ENCODE peak calls at places on chromosome 5, in ten cellular contexts. E is mesendoderm; X is stomach; B is tibial artery; R is naive thymus-derived CD4-positive, alpha-beta T cell; T is GM23248; O is heart left ventricle; D is brain microvascular endothelial cell; M is A549; K is esophagus muscularis mucosa. Y is an unnamed sample.

GRCh38 chr5:151612689-151613427 is 21.7 kb upstream of the FAT2 start:
- DNase-seq in E (peak), X (no peak), B (no peak), R (peak), T (peak), O (no peak), D (no peak), M (peak), K (no peak), Y (peak)

GRCh38 chr5:72151169-72151568 is 43.9 kb downstream of the MAP1B start:
- DNase-seq in E (no peak), X (no peak), B (no peak), R (no peak), T (no peak), O (no peak), D (no peak), M (no peak), K (no peak), Y (no peak)

GRCh38 chr5:14810941-14811573 is 60.5 kb downstream of the ANKH start:
- DNase-seq in E (no peak), X (no peak), B (no peak), R (no peak), T (no peak), O (no peak), D (no peak), M (no peak), K (no peak), Y (no peak)

GRCh38 chr5:95631265-95631957 is 11.5 kb downstream of the GPR150 start:
- DNase-seq in E (no peak), X (no peak), B (no peak), R (no peak), T (peak), O (no peak), D (peak), M (no peak), K (no peak), Y (no peak)

GRCh38 chr5:143644751-143645150 is 167.2 kb upstream of the HMHB1 start:
- DNase-seq in E (no peak), X (no peak), B (no peak), R (no peak), T (peak), O (no peak), D (no peak), M (no peak), K (peak), Y (peak)

GRCh38 chr5:141182248-141182647 is at the start of gene PCDHB16:
- DNase-seq in E (peak), X (no peak), B (no peak), R (no peak), T (peak), O (peak), D (no peak), M (no peak), K (no peak), Y (no peak)

GRCh38 chr5:149886060-149886459 is 58.5 kb downstream of the PDE6A start:
- DNase-seq in E (no peak), X (no peak), B (no peak), R (no peak), T (peak), O (no peak), D (peak), M (no peak), K (no peak), Y (no peak)

GRCh38 chr5:8491254-8491653 is 622.3 kb downstream of the MTRR start:
- DNase-seq in E (peak), X (no peak), B (no peak), R (no peak), T (peak), O (no peak), D (peak), M (no peak), K (no peak), Y (no peak)

GRCh38 chr5:142981886-142982820 is 212.0 kb downstream of the ARHGAP26 start:
- DNase-seq in E (peak), X (peak), B (peak), R (no peak), T (peak), O (peak), D (peak), M (no peak), K (no peak), Y (no peak)

GRCh38 chr5:4797445-4797844 is 342.7 kb upstream of the ADAMTS16 start:
- DNase-seq in E (no peak), X (no peak), B (no peak), R (no peak), T (no peak), O (no peak), D (no peak), M (no peak), K (no peak), Y (no peak)

GRCh38 chr5:130545291-130545690 is 619.8 kb downstream of the HINT1 start:
- DNase-seq in E (no peak), X (no peak), B (no peak), R (no peak), T (no peak), O (no peak), D (no peak), M (no peak), K (no peak), Y (no peak)

GRCh38 chr5:142316051-142316450 is 8.8 kb downstream of the SPRY4 start:
- DNase-seq in E (no peak), X (no peak), B (no peak), R (peak), T (peak), O (no peak), D (no peak), M (no peak), K (no peak), Y (peak)

GRCh38 chr5:179328291-179328690 is 17.0 kb downstream of the ADAMTS2 start:
- DNase-seq in E (no peak), X (no peak), B (peak), R (no peak), T (no peak), O (peak), D (no peak), M (no peak), K (no peak), Y (no peak)

GRCh38 chr5:122999947-123000563 is 36.5 kb downstream of the PPIC start:
- DNase-seq in E (peak), X (peak), B (no peak), R (peak), T (peak), O (no peak), D (peak), M (peak), K (no peak), Y (no peak)

GRCh38 chr5:150647275-150648251 is 7.1 kb downstream of the SYNPO start:
- DNase-seq in E (no peak), X (peak), B (peak), R (no peak), T (no peak), O (peak), D (no peak), M (no peak), K (no peak), Y (no peak)

GRCh38 chr5:107893642-107894041 is 222.9 kb upstream of the EFNA5 start:
- DNase-seq in E (no peak), X (no peak), B (no peak), R (no peak), T (peak), O (no peak), D (no peak), M (no peak), K (no peak), Y (no peak)

DNA sequence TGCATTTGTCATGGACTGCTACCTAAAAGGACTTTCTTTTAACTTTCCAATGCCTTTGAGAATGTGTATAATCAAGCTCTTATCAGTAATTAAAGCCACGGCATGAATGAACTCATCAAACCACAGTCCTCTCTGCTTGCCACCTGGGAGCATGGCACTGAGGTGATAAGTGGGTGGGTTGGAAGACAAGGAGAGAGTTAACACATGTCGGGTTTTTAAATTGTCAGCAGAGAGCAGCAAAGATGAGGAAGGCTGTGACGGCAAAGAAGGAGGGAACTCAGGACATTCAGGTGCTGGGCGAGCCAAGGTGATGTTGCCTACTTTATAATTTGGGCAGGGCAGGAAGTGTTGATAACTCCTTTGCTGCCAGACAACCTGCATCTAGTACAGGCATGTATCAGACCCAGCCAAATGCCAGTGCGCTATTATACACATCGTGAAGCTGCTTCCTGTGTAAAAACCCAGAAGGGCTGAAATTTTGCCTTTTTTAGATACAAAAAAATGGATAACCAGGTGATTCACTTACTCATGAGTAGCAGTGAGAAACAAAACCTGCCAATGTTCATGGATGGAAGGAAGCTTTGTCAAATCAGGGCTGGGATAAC is 269.1 kb downstream of the KIF4B start:
- DNase-seq in E (peak), X (no peak), B (no peak), R (no peak), T (no peak), O (no peak), D (no peak), M (no peak), K (no peak), Y (no peak)
- H3K4me3 ChIP-seq in E (no peak), X (no peak), B (no peak), R (no peak), T (no peak), O (no peak), D (no peak), M (no peak), K (no peak), Y (no peak)

GRCh38 chr5:167992868-167993267 is 298.6 kb upstream of the WWC1 start:
- DNase-seq in E (no peak), X (no peak), B (no peak), R (no peak), T (no peak), O (no peak), D (no peak), M (no peak), K (no peak), Y (no peak)
- H3K27ac ChIP-seq in E (no peak), X (no peak), B (no peak), R (no peak), T (no peak), O (no peak), D (no peak), M (no peak), K (no peak), Y (no peak)

GRCh38 chr5:173893192-173893561 is 5.0 kb downstream of the CPEB4 start:
- DNase-seq in E (no peak), X (no peak), B (no peak), R (no peak), T (no peak), O (no peak), D (no peak), M (no peak), K (no peak), Y (no peak)

GRCh38 chr5:173891367-173891766 is 3.2 kb downstream of the CPEB4 start:
- DNase-seq in E (no peak), X (no peak), B (no peak), R (no peak), T (no peak), O (no peak), D (no peak), M (no peak), K (no peak), Y (no peak)

GRCh38 chr5:173888473-173889135 is 455 bp downstream of the CPEB4 start:
- DNase-seq in E (peak), X (no peak), B (peak), R (no peak), T (peak), O (peak), D (no peak), M (no peak), K (no peak), Y (peak)

GRCh38 chr5:173887610-173888472 is at the start of gene CPEB4:
- DNase-seq in E (peak), X (peak), B (peak), R (peak), T (peak), O (peak), D (peak), M (peak), K (peak), Y (peak)

DNA sequence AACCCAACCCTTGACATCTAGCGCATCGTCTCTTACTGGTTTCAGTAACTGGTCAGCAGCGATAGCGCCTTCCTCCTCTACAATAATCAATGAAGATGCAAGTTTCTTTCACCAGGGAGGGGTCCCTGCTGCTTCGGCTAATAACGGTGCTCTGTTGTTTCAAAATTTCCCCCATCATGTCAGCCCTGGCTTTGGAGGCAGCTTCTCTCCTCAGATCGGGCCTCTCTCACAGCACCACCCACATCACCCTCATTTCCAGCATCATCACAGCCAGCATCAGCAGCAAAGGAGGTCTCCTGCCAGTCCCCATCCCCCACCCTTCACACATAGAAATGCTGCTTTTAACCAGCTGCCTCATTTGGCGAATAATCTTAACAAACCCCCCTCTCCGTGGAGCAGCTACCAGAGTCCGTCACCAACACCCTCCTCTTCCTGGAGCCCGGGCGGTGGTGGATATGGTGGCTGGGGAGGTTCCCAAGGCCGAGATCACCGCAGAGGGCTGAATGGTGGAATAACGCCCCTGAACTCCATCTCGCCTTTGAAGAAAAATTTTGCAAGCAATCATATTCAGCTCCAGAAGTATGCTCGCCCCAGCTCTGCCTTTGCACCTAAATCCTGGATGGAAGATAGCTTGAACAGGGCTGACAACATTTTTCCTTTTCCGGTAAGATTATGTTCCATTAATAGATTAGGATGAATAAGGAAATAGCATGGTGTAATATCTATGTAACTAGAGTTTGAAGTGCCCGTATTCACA is 2.2 kb downstream of the CPEB4 start:
- DNase-seq in E (peak), X (no peak), B (peak), R (no peak), T (peak), O (peak), D (no peak), M (no peak), K (no peak), Y (peak)
- H3K4me3 ChIP-seq in E (no peak), X (peak), B (peak), R (no peak), T (peak), O (peak), D (peak), M (peak), K (peak), Y (peak)

GRCh38 chr5:170332058-170332457 is 34.5 kb upstream of the LCP2 start:
- DNase-seq in E (no peak), X (no peak), B (no peak), R (no peak), T (no peak), O (no peak), D (no peak), M (no peak), K (no peak), Y (no peak)
- H3K27ac ChIP-seq in E (peak), X (peak), B (peak), R (peak), T (no peak), O (no peak), D (no peak), M (no peak), K (peak), Y (no peak)

GRCh38 chr5:147906326-147907095 is at the start of gene C5orf46:
- DNase-seq in E (no peak), X (no peak), B (no peak), R (no peak), T (peak), O (no peak), D (peak), M (no peak), K (no peak), Y (peak)
- H3K4me3 ChIP-seq in E (no peak), X (no peak), B (peak), R (no peak), T (no peak), O (peak), D (peak), M (no peak), K (no peak), Y (no peak)

DNA sequence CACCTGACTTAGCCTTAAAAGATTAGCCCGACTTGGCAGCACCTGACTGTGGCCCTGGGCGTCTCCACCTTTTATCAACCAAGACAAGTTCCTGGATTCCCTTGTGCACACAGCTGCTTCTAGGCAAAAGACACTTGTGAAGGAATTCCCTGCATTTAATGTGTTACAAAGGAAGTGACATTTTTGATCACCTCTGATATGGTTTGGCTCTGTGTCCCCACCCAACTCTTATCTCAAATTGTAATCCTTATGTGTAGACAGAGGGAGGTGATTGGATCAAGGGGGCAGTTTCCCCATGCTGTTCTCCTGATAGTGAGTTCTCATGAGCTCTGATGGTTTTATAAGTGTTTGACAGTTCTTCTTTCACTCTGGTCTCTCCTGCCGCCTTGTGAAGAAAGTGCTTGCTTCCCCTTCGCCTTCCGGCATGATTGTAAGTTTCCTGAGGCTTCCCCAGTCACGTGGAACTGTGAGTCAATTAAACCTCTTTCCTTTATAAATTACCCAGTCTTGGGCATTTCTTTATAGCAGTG is 2.6 kb upstream of the CPEB4 start:
- DNase-seq in E (peak), X (peak), B (no peak), R (peak), T (no peak), O (no peak), D (no peak), M (no peak), K (no peak), Y (no peak)
- H3K27ac ChIP-seq in E (no peak), X (peak), B (no peak), R (no peak), T (no peak), O (no peak), D (no peak), M (peak), K (no peak), Y (no peak)

Y was measured in SJCRH30.